ENCODE peak calls at places on chromosomes 1 and 21, in seven cellular contexts. W, I, O, T, H, Z and B are unnamed samples.

GRCh38 chr1:54199151-54199764 is 572 bp downstream of the CYB5RL start:
- DNase-seq in W (peak; percentile 63), I (no peak), O (no peak), T (no peak), H (peak; percentile 13), Z (no peak), B (no peak)

GRCh38 chr1:227917081-227917950 is 30.4 kb downstream of the WNT9A start:
- DNase-seq in W (no peak), I (no peak), O (no peak), T (no peak), H (no peak), Z (no peak), B (no peak)

GRCh38 chr1:16921391-16922185 is at the start of gene CROCC:
- DNase-seq in W (peak; percentile 74), I (no peak), O (no peak), T (no peak), H (peak; percentile 41), Z (no peak), B (no peak)

GRCh38 chr21:44505673-44506278 is 34.2 kb downstream of the KRTAP10-1 start:
- DNase-seq in W (no peak), I (no peak), O (no peak), T (no peak), H (no peak), Z (no peak), B (no peak)

GRCh38 chr1:24003331-24003972 is 23.3 kb upstream of the SRSF10 start:
- DNase-seq in W (peak; percentile 68), I (peak; percentile 86), O (no peak), T (no peak), H (peak; percentile 98), Z (no peak), B (peak; percentile 85)

GRCh38 chr1:12547586-12548225 is 70.3 kb downstream of the DHRS3 start:
- DNase-seq in W (no peak), I (no peak), O (peak; percentile 19), T (no peak), H (no peak), Z (no peak), B (no peak)

GRCh38 chr1:32068891-32069590 is 3.7 kb upstream of the TMEM39B start:
- DNase-seq in W (no peak), I (peak; percentile 39), O (no peak), T (no peak), H (peak; percentile 66), Z (no peak), B (peak; percentile 39)

GRCh38 chr1:24903560-24903954 is 26.5 kb downstream of the RUNX3 start:
- DNase-seq in W (no peak), I (no peak), O (no peak), T (no peak), H (no peak), Z (no peak), B (no peak)

GRCh38 chr1:29105822-29106221 is 17.9 kb downstream of the TMEM200B start:
- DNase-seq in W (no peak), I (no peak), O (no peak), T (no peak), H (peak; percentile 41), Z (no peak), B (peak; percentile 17)

GRCh38 chr1:46603481-46603857 is 599 bp downstream of the MKNK1 start:
- DNase-seq in W (peak; percentile 32), I (no peak), O (no peak), T (no peak), H (no peak), Z (no peak), B (no peak)

GRCh38 chr1:18922848-18923475 is 20.6 kb upstream of the ALDH4A1 start:
- DNase-seq in W (peak; percentile 30), I (no peak), O (no peak), T (no peak), H (no peak), Z (no peak), B (peak; percentile 66)

GRCh38 chr21:26715878-26716506 is 129.2 kb downstream of the ADAMTS1 start:
- DNase-seq in W (peak; percentile 22), I (peak; percentile 31), O (peak; percentile 25), T (no peak), H (peak; percentile 57), Z (no peak), B (peak; percentile 69)

GRCh38 chr1:192538407-192539311 is 36.9 kb upstream of the RGS1 start:
- DNase-seq in W (peak; percentile 15), I (peak; percentile 66), O (no peak), T (peak; percentile 61), H (peak; percentile 67), Z (no peak), B (no peak)

GRCh38 chr21:43188181-43188580 is 19.4 kb downstream of the CRYAA start:
- DNase-seq in W (no peak), I (no peak), O (peak; percentile 5), T (no peak), H (no peak), Z (no peak), B (no peak)

GRCh38 chr1:9066945-9067807 is 2.3 kb downstream of the SLC2A5 start:
- DNase-seq in W (no peak), I (peak; percentile 32), O (peak; percentile 77), T (no peak), H (peak; percentile 96), Z (no peak), B (peak; percentile 58)

GRCh38 chr1:116286541-116286971 is 86.5 kb upstream of the ATP1A1 start:
- DNase-seq in W (no peak), I (peak; percentile 50), O (no peak), T (no peak), H (peak; percentile 68), Z (no peak), B (peak; percentile 42)